ENCODE peak calls at places on chromosomes 2 and 18, in seven cellular contexts. One of them, this sample, is unnamed.

GRCh38 chr2:113137827-113138226 is 10.4 kb downstream of the IL1RN start:
- DNase-seq in cardiac muscle cell: no peak
- DNase-seq in astrocyte: no peak
- DNase-seq in WERI-Rb-1: no peak
- DNase-seq in PC-9: no peak
- DNase-seq in heart right ventricle: no peak
- DNase-seq in CD4-positive, CD25-positive, alpha-beta regulatory T cell: no peak
- DNase-seq in this sample: no peak

GRCh38 chr2:127049927-127050802 is 56.8 kb downstream of the BIN1 start:
- DNase-seq in cardiac muscle cell: peak
- DNase-seq in CD4-positive, CD25-positive, alpha-beta regulatory T cell: peak
- DNase-seq in WERI-Rb-1: peak
- DNase-seq in PC-9: peak
- DNase-seq in heart right ventricle: peak
- DNase-seq in astrocyte: no peak
- DNase-seq in this sample: peak

GRCh38 chr2:201532686-201533304 is 81.3 kb downstream of the STRADB start:
- DNase-seq in PC-9: peak
- DNase-seq in CD4-positive, CD25-positive, alpha-beta regulatory T cell: no peak
- DNase-seq in WERI-Rb-1: no peak
- DNase-seq in heart right ventricle: no peak
- DNase-seq in astrocyte: peak
- DNase-seq in cardiac muscle cell: no peak
- DNase-seq in this sample: no peak

GRCh38 chr2:152475982-152476381 is 141.0 kb downstream of the FMNL2 start:
- DNase-seq in PC-9: no peak
- DNase-seq in heart right ventricle: no peak
- DNase-seq in CD4-positive, CD25-positive, alpha-beta regulatory T cell: no peak
- DNase-seq in astrocyte: no peak
- DNase-seq in WERI-Rb-1: no peak
- DNase-seq in cardiac muscle cell: no peak
- DNase-seq in this sample: no peak

GRCh38 chr2:23237147-23237546 is 147.8 kb upstream of the KLHL29 start:
- DNase-seq in WERI-Rb-1: no peak
- DNase-seq in heart right ventricle: no peak
- DNase-seq in CD4-positive, CD25-positive, alpha-beta regulatory T cell: no peak
- DNase-seq in cardiac muscle cell: no peak
- DNase-seq in PC-9: no peak
- DNase-seq in astrocyte: no peak
- DNase-seq in this sample: no peak

GRCh38 chr2:236743623-236744280 is 174.1 kb downstream of the ACKR3 start:
- DNase-seq in PC-9: no peak
- DNase-seq in WERI-Rb-1: no peak
- DNase-seq in heart right ventricle: no peak
- DNase-seq in CD4-positive, CD25-positive, alpha-beta regulatory T cell: no peak
- DNase-seq in cardiac muscle cell: no peak
- DNase-seq in astrocyte: peak
- DNase-seq in this sample: no peak

GRCh38 chr2:158969162-158969716 is 799 bp downstream of the TANC1 start:
- DNase-seq in WERI-Rb-1: no peak
- DNase-seq in CD4-positive, CD25-positive, alpha-beta regulatory T cell: no peak
- DNase-seq in cardiac muscle cell: no peak
- DNase-seq in PC-9: no peak
- DNase-seq in astrocyte: no peak
- DNase-seq in heart right ventricle: no peak
- DNase-seq in this sample: no peak

GRCh38 chr2:231162036-231162345 is 36.4 kb upstream of the ARMC9 start:
- DNase-seq in cardiac muscle cell: no peak
- DNase-seq in heart right ventricle: no peak
- DNase-seq in PC-9: peak
- DNase-seq in CD4-positive, CD25-positive, alpha-beta regulatory T cell: no peak
- DNase-seq in WERI-Rb-1: no peak
- DNase-seq in astrocyte: peak
- DNase-seq in this sample: no peak

GRCh38 chr2:76711490-76711889 is 810.7 kb downstream of the LRRTM4 start:
- DNase-seq in PC-9: no peak
- DNase-seq in heart right ventricle: no peak
- DNase-seq in WERI-Rb-1: no peak
- DNase-seq in cardiac muscle cell: no peak
- DNase-seq in astrocyte: no peak
- DNase-seq in CD4-positive, CD25-positive, alpha-beta regulatory T cell: no peak
- DNase-seq in this sample: no peak

GRCh38 chr18:67596003-67596402 is 79.5 kb upstream of the DSEL start:
- DNase-seq in CD4-positive, CD25-positive, alpha-beta regulatory T cell: no peak
- DNase-seq in WERI-Rb-1: no peak
- DNase-seq in PC-9: no peak
- DNase-seq in heart right ventricle: no peak
- DNase-seq in astrocyte: no peak
- DNase-seq in cardiac muscle cell: no peak
- DNase-seq in this sample: no peak

GRCh38 chr2:134230885-134231284 is 23.0 kb upstream of the MGAT5 start:
- DNase-seq in CD4-positive, CD25-positive, alpha-beta regulatory T cell: no peak
- DNase-seq in astrocyte: no peak
- DNase-seq in WERI-Rb-1: no peak
- DNase-seq in cardiac muscle cell: no peak
- DNase-seq in heart right ventricle: no peak
- DNase-seq in PC-9: no peak
- DNase-seq in this sample: no peak

GRCh38 chr18:49189772-49190171 is 239.0 kb upstream of the SMAD7 start:
- DNase-seq in PC-9: no peak
- DNase-seq in astrocyte: peak
- DNase-seq in CD4-positive, CD25-positive, alpha-beta regulatory T cell: no peak
- DNase-seq in heart right ventricle: no peak
- DNase-seq in WERI-Rb-1: no peak
- DNase-seq in cardiac muscle cell: no peak
- DNase-seq in this sample: no peak

GRCh38 chr2:199459286-199460100 is 1.8 kb upstream of the SATB2 start:
- DNase-seq in astrocyte: peak
- DNase-seq in heart right ventricle: peak
- DNase-seq in PC-9: peak
- DNase-seq in CD4-positive, CD25-positive, alpha-beta regulatory T cell: no peak
- DNase-seq in WERI-Rb-1: peak
- DNase-seq in cardiac muscle cell: peak
- DNase-seq in this sample: peak

GRCh38 chr2:199456383-199457146 is 1.2 kb downstream of the SATB2 start:
- DNase-seq in cardiac muscle cell: no peak
- DNase-seq in PC-9: no peak
- DNase-seq in CD4-positive, CD25-positive, alpha-beta regulatory T cell: no peak
- DNase-seq in astrocyte: no peak
- DNase-seq in WERI-Rb-1: no peak
- DNase-seq in heart right ventricle: no peak
- DNase-seq in this sample: no peak

GRCh38 chr2:199457147-199458016 is at the start of gene SATB2:
- DNase-seq in astrocyte: peak
- DNase-seq in PC-9: peak
- DNase-seq in cardiac muscle cell: peak
- DNase-seq in WERI-Rb-1: peak
- DNase-seq in CD4-positive, CD25-positive, alpha-beta regulatory T cell: no peak
- DNase-seq in heart right ventricle: no peak
- DNase-seq in this sample: no peak

GRCh38 chr2:199458806-199459285 is 1.1 kb upstream of the SATB2 start:
- DNase-seq in PC-9: peak
- DNase-seq in CD4-positive, CD25-positive, alpha-beta regulatory T cell: no peak
- DNase-seq in astrocyte: no peak
- DNase-seq in cardiac muscle cell: no peak
- DNase-seq in heart right ventricle: no peak
- DNase-seq in WERI-Rb-1: no peak
- DNase-seq in this sample: no peak

DNA sequence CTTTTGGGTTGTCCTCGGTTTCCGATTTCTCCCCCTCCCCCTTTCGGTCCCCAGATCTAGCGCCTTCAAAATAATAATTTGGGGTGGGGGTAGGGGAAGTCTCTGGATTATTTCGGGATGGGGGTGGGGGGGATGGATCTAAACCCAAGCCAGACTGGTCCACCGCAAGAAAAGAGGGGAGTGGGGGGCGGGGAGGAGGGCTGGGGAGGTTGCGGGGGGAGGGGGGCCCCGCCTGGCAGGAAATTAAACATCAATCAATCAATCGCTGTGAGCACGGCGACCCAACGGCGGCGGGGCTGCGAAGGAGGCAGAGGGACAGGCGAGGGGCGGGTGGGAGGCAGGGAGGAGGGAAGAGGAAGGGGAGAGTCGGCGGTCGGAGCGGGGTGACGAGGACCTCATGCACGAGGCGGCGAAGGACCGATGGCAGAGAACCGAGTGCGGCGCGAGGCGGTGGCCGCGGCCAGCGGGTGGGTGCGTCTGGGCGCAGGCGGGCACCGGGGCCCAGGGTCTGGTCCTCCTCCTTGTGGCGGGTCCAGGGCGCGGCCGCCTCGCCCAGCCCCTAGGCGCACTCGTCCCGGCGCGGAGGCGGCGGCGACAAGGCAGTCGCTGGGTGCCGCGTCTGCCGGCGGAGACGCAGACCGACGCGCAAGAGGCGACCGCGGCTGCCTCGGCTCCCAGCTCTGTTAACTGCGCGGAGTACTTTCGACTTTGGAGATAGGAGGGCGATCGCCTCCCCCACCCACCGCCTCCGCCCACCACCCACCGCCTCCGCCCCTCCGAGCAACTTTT is 472 bp upstream of the SATB2 start:
- DNase-seq in astrocyte: peak
- DNase-seq in WERI-Rb-1: peak
- DNase-seq in CD4-positive, CD25-positive, alpha-beta regulatory T cell: no peak
- DNase-seq in cardiac muscle cell: peak
- DNase-seq in PC-9: peak
- DNase-seq in heart right ventricle: no peak
- DNase-seq in this sample: no peak
- H3K27ac ChIP-seq in astrocyte: peak
- H3K27ac ChIP-seq in WERI-Rb-1: peak
- H3K27ac ChIP-seq in CD4-positive, CD25-positive, alpha-beta regulatory T cell: no peak
- H3K27ac ChIP-seq in cardiac muscle cell: no peak
- H3K27ac ChIP-seq in PC-9: peak
- H3K27ac ChIP-seq in heart right ventricle: no peak
- H3K27ac ChIP-seq in this sample: peak

DNA sequence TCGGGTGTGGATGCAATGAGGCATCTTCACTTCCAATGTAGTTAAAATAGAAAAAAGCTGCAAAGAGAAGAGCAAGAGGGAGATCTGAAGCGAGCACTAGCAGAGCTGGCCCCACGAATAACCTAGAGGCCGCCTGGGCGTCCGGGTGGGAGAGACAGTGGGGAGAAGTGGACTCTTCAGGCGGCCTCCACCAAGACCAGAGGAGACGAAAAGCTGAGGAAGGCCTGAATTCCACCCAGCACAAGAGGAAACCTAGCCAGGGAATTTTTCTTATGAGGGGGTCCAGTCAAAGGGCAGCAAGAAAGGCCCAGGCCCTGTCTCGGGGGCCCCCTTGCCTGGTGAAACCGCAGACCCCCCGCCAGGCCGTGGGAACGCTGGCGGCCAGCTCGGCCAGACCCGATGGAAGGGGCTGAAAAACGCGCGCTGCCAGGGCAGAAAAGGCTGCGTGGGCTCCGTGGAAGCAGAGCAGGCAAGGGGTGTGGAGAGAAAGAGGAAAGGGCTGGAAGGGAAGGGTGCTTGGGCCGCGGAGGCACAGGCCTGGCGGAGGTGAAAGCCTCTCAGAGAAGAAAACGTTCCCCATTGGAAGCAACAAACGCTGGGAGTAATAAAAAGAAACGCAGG is 69.2 kb downstream of the KCTD1 start:
- DNase-seq in PC-9: no peak
- DNase-seq in astrocyte: no peak
- DNase-seq in CD4-positive, CD25-positive, alpha-beta regulatory T cell: no peak
- DNase-seq in WERI-Rb-1: no peak
- DNase-seq in cardiac muscle cell: no peak
- DNase-seq in heart right ventricle: no peak
- DNase-seq in this sample: no peak
- H3K27ac ChIP-seq in PC-9: peak
- H3K27ac ChIP-seq in astrocyte: peak
- H3K27ac ChIP-seq in CD4-positive, CD25-positive, alpha-beta regulatory T cell: no peak
- H3K27ac ChIP-seq in WERI-Rb-1: no peak
- H3K27ac ChIP-seq in cardiac muscle cell: no peak
- H3K27ac ChIP-seq in heart right ventricle: no peak
- H3K27ac ChIP-seq in this sample: peak

GRCh38 chr2:69952336-69953115 is 8.9 kb downstream of the ASPRV1 start:
- DNase-seq in cardiac muscle cell: no peak
- DNase-seq in astrocyte: no peak
- DNase-seq in PC-9: no peak
- DNase-seq in CD4-positive, CD25-positive, alpha-beta regulatory T cell: no peak
- DNase-seq in WERI-Rb-1: no peak
- DNase-seq in heart right ventricle: no peak
- DNase-seq in this sample: no peak
- H3K27ac ChIP-seq in cardiac muscle cell: no peak
- H3K27ac ChIP-seq in astrocyte: no peak
- H3K27ac ChIP-seq in PC-9: no peak
- H3K27ac ChIP-seq in CD4-positive, CD25-positive, alpha-beta regulatory T cell: no peak
- H3K27ac ChIP-seq in WERI-Rb-1: no peak
- H3K27ac ChIP-seq in heart right ventricle: no peak
- H3K27ac ChIP-seq in this sample: no peak

GRCh38 chr2:30147196-30147714 is 448 bp downstream of the YPEL5 start:
- DNase-seq in cardiac muscle cell: peak
- DNase-seq in PC-9: no peak
- DNase-seq in heart right ventricle: no peak
- DNase-seq in CD4-positive, CD25-positive, alpha-beta regulatory T cell: no peak
- DNase-seq in astrocyte: no peak
- DNase-seq in WERI-Rb-1: no peak
- DNase-seq in this sample: no peak

GRCh38 chr2:30147715-30148611 is 1.2 kb downstream of the YPEL5 start:
- DNase-seq in astrocyte: no peak
- DNase-seq in heart right ventricle: peak
- DNase-seq in cardiac muscle cell: peak
- DNase-seq in WERI-Rb-1: peak
- DNase-seq in PC-9: peak
- DNase-seq in CD4-positive, CD25-positive, alpha-beta regulatory T cell: peak
- DNase-seq in this sample: peak

GRCh38 chr2:30148850-30149249 is 2.0 kb downstream of the YPEL5 start:
- DNase-seq in cardiac muscle cell: no peak
- DNase-seq in astrocyte: no peak
- DNase-seq in WERI-Rb-1: no peak
- DNase-seq in PC-9: no peak
- DNase-seq in heart right ventricle: no peak
- DNase-seq in CD4-positive, CD25-positive, alpha-beta regulatory T cell: peak
- DNase-seq in this sample: no peak

GRCh38 chr2:30145826-30146336 is 926 bp upstream of the YPEL5 start:
- DNase-seq in cardiac muscle cell: no peak
- DNase-seq in CD4-positive, CD25-positive, alpha-beta regulatory T cell: no peak
- DNase-seq in PC-9: no peak
- DNase-seq in WERI-Rb-1: no peak
- DNase-seq in heart right ventricle: no peak
- DNase-seq in astrocyte: peak
- DNase-seq in this sample: no peak

DNA sequence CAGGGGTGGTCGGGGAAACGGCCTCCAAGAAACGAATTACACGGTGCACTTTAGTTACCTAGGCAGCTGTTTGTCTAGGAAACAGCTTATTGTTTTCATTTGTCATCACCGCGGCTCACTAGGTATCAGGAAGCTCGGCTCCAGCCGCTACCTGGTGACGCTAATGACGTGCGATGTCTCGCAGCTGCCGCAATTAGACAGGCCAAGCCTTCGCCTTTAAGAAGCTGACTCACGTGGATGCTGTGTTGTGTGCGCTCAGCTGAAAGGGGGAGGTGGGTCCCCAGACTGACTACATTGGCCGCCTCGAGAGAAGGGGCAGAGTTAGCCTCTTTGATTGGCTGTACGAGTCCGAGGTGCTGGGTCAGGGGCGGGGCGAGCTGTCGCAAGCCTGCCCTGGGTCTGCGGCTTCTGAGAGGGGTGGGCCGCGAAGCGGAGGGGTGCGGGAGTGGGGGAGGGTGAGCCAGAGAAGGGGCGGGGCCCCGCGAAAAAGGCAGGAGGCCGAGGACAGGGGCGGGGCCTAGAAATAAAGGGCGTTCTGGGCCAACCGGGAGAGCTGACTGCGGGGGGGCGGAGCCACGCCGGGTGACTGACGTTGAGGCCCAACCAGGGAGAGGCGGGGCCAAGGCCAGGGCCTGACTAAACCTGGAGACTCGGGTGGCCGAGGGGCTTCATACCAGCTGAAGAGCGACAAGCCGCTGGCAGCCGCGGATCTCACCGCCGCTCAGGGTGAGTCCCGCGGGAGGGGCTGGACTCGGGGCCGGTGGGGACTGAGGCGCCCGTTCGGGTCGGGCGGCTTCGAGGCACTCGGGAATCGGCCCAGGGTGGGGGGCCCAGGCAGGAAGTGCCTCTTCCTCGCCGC is at the start of gene YPEL5:
- DNase-seq in CD4-positive, CD25-positive, alpha-beta regulatory T cell: peak
- DNase-seq in cardiac muscle cell: peak
- DNase-seq in PC-9: peak
- DNase-seq in heart right ventricle: peak
- DNase-seq in WERI-Rb-1: peak
- DNase-seq in astrocyte: peak
- DNase-seq in this sample: peak
- H3K27ac ChIP-seq in CD4-positive, CD25-positive, alpha-beta regulatory T cell: peak
- H3K27ac ChIP-seq in cardiac muscle cell: peak
- H3K27ac ChIP-seq in PC-9: peak
- H3K27ac ChIP-seq in heart right ventricle: peak
- H3K27ac ChIP-seq in WERI-Rb-1: peak
- H3K27ac ChIP-seq in astrocyte: peak
- H3K27ac ChIP-seq in this sample: peak

This sample was measured in caudate nucleus.